ENCODE peak calls at places on chromosomes 3 and 15, in five cellular contexts. K is naive thymus-derived CD4-positive, alpha-beta T cell; X is DND-41; L is cardiac muscle cell; Y is tibial artery. A is an unnamed sample. For H3K27me3, the result is how much of the 10 kb centered on the place peaks cover.

GRCh38 chr3:77915341-77915740 is 875.4 kb downstream of the ROBO2 start:
- DNase-seq in K (no peak), X (no peak), L (no peak), Y (no peak), A (no peak)

GRCh38 chr15:40766906-40767837 is 2.6 kb upstream of the C15orf62 start:
- DNase-seq in K (no peak), X (no peak), L (peak), Y (no peak), A (no peak)

GRCh38 chr15:42621386-42621785 is 46.0 kb downstream of the STARD9 start:
- DNase-seq in K (no peak), X (no peak), L (no peak), Y (no peak), A (no peak)

GRCh38 chr3:82796765-82797164 is 1035.3 kb upstream of the GBE1 start:
- DNase-seq in K (no peak), X (no peak), L (no peak), Y (no peak), A (no peak)

GRCh38 chr15:53453253-53454105 is 306.0 kb downstream of the WDR72 start:
- DNase-seq in K (no peak), X (no peak), L (no peak), Y (no peak), A (no peak)

GRCh38 chr3:45347329-45348000 is 40.9 kb upstream of the LARS2 start:
- DNase-seq in K (no peak), X (no peak), L (peak), Y (no peak), A (no peak)

GRCh38 chr15:62940755-62941361 is 101.7 kb upstream of the TPM1 start:
- DNase-seq in K (no peak), X (no peak), L (peak), Y (peak), A (peak)

GRCh38 chr3:143585720-143586456 is 262.4 kb downstream of the SLC9A9 start:
- DNase-seq in K (no peak), X (peak), L (no peak), Y (no peak), A (no peak)

GRCh38 chr3:31831526-31832034 is 149.5 kb downstream of the OSBPL10 start:
- DNase-seq in K (no peak), X (no peak), L (no peak), Y (no peak), A (no peak)

GRCh38 chr3:52792413-52792812 is 2.2 kb upstream of the ITIH3 start:
- DNase-seq in K (no peak), X (no peak), L (no peak), Y (no peak), A (no peak)

GRCh38 chr3:56969851-56970250 is 90.6 kb upstream of the SPATA12 start:
- DNase-seq in K (no peak), X (no peak), L (peak), Y (no peak), A (no peak)

GRCh38 chr3:56970401-56971002 is 90.0 kb upstream of the SPATA12 start:
- DNase-seq in K (no peak), X (no peak), L (peak), Y (no peak), A (no peak)

GRCh38 chr3:56966104-56966503 is 94.4 kb upstream of the SPATA12 start:
- DNase-seq in K (no peak), X (no peak), L (no peak), Y (no peak), A (no peak)

GRCh38 chr3:56962922-56963321 is 97.5 kb upstream of the SPATA12 start:
- DNase-seq in K (no peak), X (no peak), L (no peak), Y (no peak), A (no peak)

GRCh38 chr3:56966509-56966908 is 94.0 kb upstream of the SPATA12 start:
- DNase-seq in K (no peak), X (no peak), L (no peak), Y (no peak), A (no peak)
- H3K27ac ChIP-seq in K (no peak), X (no peak), L (no peak), Y (no peak), A (no peak)

GRCh38 chr15:90295270-90295648 is 29.8 kb downstream of the NGRN start:
- DNase-seq in K (no peak), X (no peak), L (no peak), Y (no peak), A (no peak)
- H3K4me3 ChIP-seq in K (no peak), X (no peak), L (no peak), Y (peak), A (no peak)

GRCh38 chr3:46894256-46894655 is 16.7 kb downstream of the PTH1R start:
- DNase-seq in K (no peak), X (no peak), L (no peak), Y (peak), A (peak)

GRCh38 chr3:46895204-46895660 is 17.7 kb downstream of the PTH1R start:
- DNase-seq in K (peak), X (peak), L (peak), Y (peak), A (peak)

GRCh38 chr3:46892285-46893145 is 15.0 kb downstream of the PTH1R start:
- DNase-seq in K (no peak), X (no peak), L (peak), Y (peak), A (peak)

GRCh38 chr3:46893763-46894162 is 16.2 kb downstream of the PTH1R start:
- DNase-seq in K (no peak), X (no peak), L (no peak), Y (peak), A (peak)

DNA sequence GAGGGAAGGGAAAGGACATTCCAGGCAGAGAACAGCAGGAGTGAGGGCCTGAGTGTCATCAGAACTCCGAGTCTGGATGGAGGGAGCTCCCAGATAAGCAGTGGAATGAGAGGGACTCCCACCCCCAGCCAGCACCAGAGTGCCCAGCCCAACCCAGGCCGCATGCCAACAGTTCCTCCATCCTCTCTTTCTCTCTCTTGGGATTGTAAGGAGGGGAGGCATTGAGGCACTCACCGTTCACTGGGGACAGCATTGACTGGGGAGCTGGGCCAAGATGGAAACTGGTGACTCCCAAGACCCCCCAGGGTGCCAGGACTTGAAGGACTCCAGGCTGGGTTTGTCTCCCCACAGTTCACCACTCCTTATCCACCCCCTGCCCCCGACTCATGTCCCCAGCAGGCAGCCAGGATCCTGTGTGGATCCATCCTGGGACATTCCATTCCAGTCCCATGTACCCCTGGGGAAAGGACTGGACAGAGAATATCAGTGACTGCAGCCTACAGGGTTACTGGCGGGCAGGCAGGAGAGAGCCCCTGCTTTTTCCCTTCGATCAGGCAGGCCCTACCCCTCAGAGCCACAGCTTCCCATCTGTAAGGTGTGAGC is 15.7 kb downstream of the PTH1R start:
- DNase-seq in K (no peak), X (no peak), L (peak), Y (peak), A (peak)
- H3K27me3 ChIP-seq in K (under half), X (under half), L (under half), Y (under half), A (under half)

GRCh38 chr3:48662140-48662752 is 440 bp downstream of the CELSR3 start:
- DNase-seq in K (no peak), X (no peak), L (no peak), Y (no peak), A (no peak)
- H3K27ac ChIP-seq in K (no peak), X (no peak), L (no peak), Y (no peak), A (no peak)

DNA sequence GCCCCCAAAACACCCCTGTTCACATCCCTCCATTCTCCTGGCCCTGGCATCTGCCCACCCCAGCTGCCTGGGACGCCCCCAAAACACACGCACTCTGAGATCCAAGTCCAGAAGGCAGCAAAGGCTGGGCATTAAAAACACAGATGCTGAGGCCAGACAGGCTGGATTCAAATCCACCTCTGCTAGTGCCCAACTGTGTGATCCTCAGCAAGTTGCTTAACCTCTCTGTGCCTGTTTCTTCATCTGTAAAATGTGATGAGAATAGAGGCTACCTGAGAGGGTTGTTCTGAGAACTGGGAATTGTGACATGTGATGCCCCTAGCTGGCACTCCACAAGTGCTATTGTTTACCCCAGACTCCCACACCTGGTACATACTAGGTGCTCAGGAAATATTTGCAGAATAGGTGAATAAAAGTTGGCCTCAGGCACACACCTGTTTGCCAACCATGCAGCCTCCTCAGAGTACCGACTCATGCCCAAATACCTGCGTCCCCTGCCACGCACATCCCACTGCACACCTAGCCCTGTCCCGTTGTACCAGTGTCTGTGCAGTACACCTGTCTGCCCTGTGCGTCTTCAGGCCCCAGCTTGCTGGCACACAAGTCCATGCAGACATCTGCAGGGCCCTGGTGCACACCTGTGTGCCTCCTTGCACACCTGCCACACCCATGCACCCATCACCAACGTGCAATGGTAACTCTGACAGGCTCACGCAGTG is 2.1 kb downstream of the PLXND1 start:
- DNase-seq in K (no peak), X (no peak), L (no peak), Y (no peak), A (no peak)
- H3K4me3 ChIP-seq in K (peak), X (peak), L (peak), Y (peak), A (peak)

A was measured in right cardiac atrium.